ENCODE peak calls at places on chromosomes 5 and 9, in nine cellular contexts. Y is fibroblast of mammary gland; O is activated T-cell treated with anti-CD3 and anti-CD28 coated beads, Interleukin-2, amount 50 U/mL, for 48 hours; W is fibroblast of gingiva; T is activated T-helper 9 cell treated with anti-CD3 and anti-CD28 coated beads, Interleukin-2, amount 50 U/mL, for 16 hours; A is DND-41; H is H9; K is left colon; U is left ventricle myocardium superior. Q is an unnamed sample.

GRCh38 chr9:136695955-136696354 is 8.7 kb upstream of the AGPAT2 start:
- DNase-seq in Y (no peak), O (no peak), W (no peak), T (no peak), A (no peak), H (no peak), K (peak; percentile 67), U (no peak), Q (no peak)

GRCh38 chr5:14250094-14250777 is 107.1 kb downstream of the TRIO start:
- DNase-seq in Y (peak; percentile 84), O (no peak), W (peak; percentile 38), T (no peak), A (no peak), H (no peak), K (peak; percentile 58), U (peak; percentile 75), Q (no peak)

GRCh38 chr5:98763001-98763630 is 10.3 kb upstream of the RGMB start:
- DNase-seq in Y (peak; percentile 72), O (no peak), W (peak; percentile 68), T (no peak), A (no peak), H (peak; percentile 65), K (no peak), U (no peak), Q (peak; percentile 98)

GRCh38 chr5:135112008-135112670 is 78.1 kb upstream of the PITX1 start:
- DNase-seq in Y (no peak), O (no peak), W (no peak), T (no peak), A (no peak), H (no peak), K (no peak), U (no peak), Q (no peak)

GRCh38 chr5:149125386-149125891 is 15.9 kb upstream of the ABLIM3 start:
- DNase-seq in Y (no peak), O (no peak), W (no peak), T (no peak), A (no peak), H (peak; percentile 87), K (no peak), U (no peak), Q (peak; percentile 42)

GRCh38 chr5:71456362-71456743 is 902 bp downstream of the BDP1 start:
- DNase-seq in Y (peak; percentile 5), O (no peak), W (no peak), T (no peak), A (no peak), H (no peak), K (no peak), U (no peak), Q (no peak)

GRCh38 chr9:74037274-74037673 is 459.9 kb upstream of the RORB start:
- DNase-seq in Y (no peak), O (no peak), W (no peak), T (no peak), A (no peak), H (no peak), K (no peak), U (no peak), Q (no peak)

GRCh38 chr5:136906545-136906944 is 541.2 kb upstream of the TRPC7 start:
- DNase-seq in Y (no peak), O (no peak), W (no peak), T (no peak), A (no peak), H (no peak), K (no peak), U (no peak), Q (no peak)

GRCh38 chr5:127942246-127943060 is 141.1 kb upstream of the SLC12A2 start:
- DNase-seq in Y (peak; percentile 31), O (no peak), W (peak; percentile 31), T (no peak), A (no peak), H (no peak), K (no peak), U (no peak), Q (peak; percentile 64)

GRCh38 chr5:113364466-113364865 is 70.3 kb downstream of the TSSK1B start:
- DNase-seq in Y (no peak), O (no peak), W (no peak), T (no peak), A (no peak), H (no peak), K (no peak), U (no peak), Q (no peak)

GRCh38 chr9:37955781-37956422 is 52.0 kb upstream of the SLC25A51 start:
- DNase-seq in Y (no peak), O (no peak), W (no peak), T (no peak), A (no peak), H (no peak), K (no peak), U (no peak), Q (no peak)

GRCh38 chr5:95925345-95925744 is 36.3 kb downstream of the ELL2 start:
- DNase-seq in Y (no peak), O (no peak), W (no peak), T (no peak), A (no peak), H (no peak), K (no peak), U (no peak), Q (no peak)

GRCh38 chr9:12464910-12465512 is 228.2 kb upstream of the TYRP1 start:
- DNase-seq in Y (peak; percentile 27), O (no peak), W (no peak), T (no peak), A (no peak), H (no peak), K (no peak), U (no peak), Q (peak; percentile 25)

GRCh38 chr9:4011062-4011461 is 288.8 kb downstream of the GLIS3 start:
- DNase-seq in Y (no peak), O (no peak), W (no peak), T (no peak), A (no peak), H (no peak), K (no peak), U (no peak), Q (no peak)

GRCh38 chr9:78973906-78974305 is 597.9 kb upstream of the TLE4 start:
- DNase-seq in Y (peak; percentile 4), O (no peak), W (peak; percentile 58), T (no peak), A (no peak), H (no peak), K (no peak), U (no peak), Q (peak; percentile 93)

Q was measured in ELR.